ENCODE peak calls at places on chromosomes 6 and 20, in six cellular contexts. W is cardiac muscle cell, N is caudate nucleus, R is HL-60, T is stomach, O is PC-3. Q is an unnamed sample.

GRCh38 chr6:111603648-111604047 is 2.0 kb downstream of the TRAF3IP2 start:
- DNase-seq in W (no peak), N (no peak), R (no peak), T (no peak), O (no peak), Q (no peak)

GRCh38 chr20:50510706-50511401 is 671 bp downstream of the PTPN1 start:
- DNase-seq in W (peak), N (no peak), R (no peak), T (no peak), O (peak), Q (no peak)

GRCh38 chr6:30568245-30568644 is 3.0 kb upstream of the ABCF1 start:
- DNase-seq in W (no peak), N (peak), R (no peak), T (no peak), O (no peak), Q (no peak)

GRCh38 chr6:9315966-9316650 is 880.8 kb upstream of the SLC35B3 start:
- DNase-seq in W (no peak), N (no peak), R (no peak), T (no peak), O (no peak), Q (no peak)

GRCh38 chr6:166514196-166514595 is 72.3 kb downstream of the RAMACL start:
- DNase-seq in W (no peak), N (no peak), R (no peak), T (no peak), O (no peak), Q (no peak)

GRCh38 chr6:157068691-157069228 is 254.6 kb downstream of the TMEM242 start:
- DNase-seq in W (no peak), N (no peak), R (no peak), T (no peak), O (peak), Q (no peak)

GRCh38 chr6:149884215-149884614 is 13.7 kb downstream of the RAET1E start:
- DNase-seq in W (no peak), N (no peak), R (no peak), T (peak), O (no peak), Q (no peak)

GRCh38 chr6:124512431-124512830 is 449.8 kb upstream of the RNF217 start:
- DNase-seq in W (no peak), N (no peak), R (no peak), T (no peak), O (no peak), Q (no peak)

GRCh38 chr6:156866181-156866862 is 89.1 kb downstream of the ARID1B start:
- DNase-seq in W (no peak), N (no peak), R (no peak), T (no peak), O (peak), Q (no peak)

GRCh38 chr6:156379946-156380707 is 397.1 kb upstream of the ARID1B start:
- DNase-seq in W (no peak), N (no peak), R (no peak), T (no peak), O (peak), Q (no peak)

GRCh38 chr6:10542135-10542689 is 21.1 kb downstream of the GCNT2 start:
- DNase-seq in W (no peak), N (no peak), R (no peak), T (no peak), O (no peak), Q (no peak)

GRCh38 chr6:106939208-106939607 is 35.3 kb downstream of the CD24 start:
- DNase-seq in W (no peak), N (no peak), R (no peak), T (no peak), O (no peak), Q (no peak)

GRCh38 chr20:17023036-17023435 is 203.8 kb upstream of the PCSK2 start:
- DNase-seq in W (no peak), N (no peak), R (no peak), T (no peak), O (no peak), Q (no peak)

GRCh38 chr20:507933-508332 is 35.7 kb downstream of the CSNK2A1 start:
- DNase-seq in W (no peak), N (no peak), R (no peak), T (no peak), O (no peak), Q (no peak)

GRCh38 chr20:57660510-57661199 is 40.4 kb upstream of the ZBP1 start:
- DNase-seq in W (no peak), N (no peak), R (no peak), T (peak), O (no peak), Q (no peak)

GRCh38 chr20:57659131-57659788 is 39.0 kb upstream of the ZBP1 start:
- DNase-seq in W (no peak), N (no peak), R (no peak), T (peak), O (no peak), Q (no peak)

GRCh38 chr20:57658447-57659130 is 38.4 kb upstream of the ZBP1 start:
- DNase-seq in W (no peak), N (no peak), R (no peak), T (peak), O (no peak), Q (no peak)

GRCh38 chr20:57661201-57662027 is 41.2 kb upstream of the ZBP1 start:
- DNase-seq in W (no peak), N (no peak), R (no peak), T (peak), O (no peak), Q (no peak)

GRCh38 chr20:57659789-57660509 is 39.7 kb upstream of the ZBP1 start:
- DNase-seq in W (no peak), N (no peak), R (no peak), T (peak), O (no peak), Q (no peak)
- H3K27ac ChIP-seq in W (no peak), N (no peak), R (no peak), T (no peak), O (no peak), Q (no peak)

GRCh38 chr20:9491324-9491723 is 23.1 kb upstream of the LAMP5 start:
- DNase-seq in W (no peak), N (no peak), R (no peak), T (no peak), O (no peak), Q (no peak)

GRCh38 chr20:9490171-9490570 is 24.2 kb upstream of the LAMP5 start:
- DNase-seq in W (no peak), N (no peak), R (no peak), T (no peak), O (no peak), Q (no peak)

GRCh38 chr20:9488063-9488462 is 26.3 kb upstream of the LAMP5 start:
- DNase-seq in W (no peak), N (peak), R (no peak), T (no peak), O (peak), Q (no peak)

GRCh38 chr20:9493818-9494217 is 20.6 kb upstream of the LAMP5 start:
- DNase-seq in W (no peak), N (no peak), R (no peak), T (no peak), O (no peak), Q (no peak)

GRCh38 chr20:9492067-9492466 is 22.3 kb upstream of the LAMP5 start:
- DNase-seq in W (no peak), N (no peak), R (no peak), T (no peak), O (peak), Q (no peak)
- H3K27ac ChIP-seq in W (no peak), N (no peak), R (no peak), T (no peak), O (peak), Q (no peak)

DNA sequence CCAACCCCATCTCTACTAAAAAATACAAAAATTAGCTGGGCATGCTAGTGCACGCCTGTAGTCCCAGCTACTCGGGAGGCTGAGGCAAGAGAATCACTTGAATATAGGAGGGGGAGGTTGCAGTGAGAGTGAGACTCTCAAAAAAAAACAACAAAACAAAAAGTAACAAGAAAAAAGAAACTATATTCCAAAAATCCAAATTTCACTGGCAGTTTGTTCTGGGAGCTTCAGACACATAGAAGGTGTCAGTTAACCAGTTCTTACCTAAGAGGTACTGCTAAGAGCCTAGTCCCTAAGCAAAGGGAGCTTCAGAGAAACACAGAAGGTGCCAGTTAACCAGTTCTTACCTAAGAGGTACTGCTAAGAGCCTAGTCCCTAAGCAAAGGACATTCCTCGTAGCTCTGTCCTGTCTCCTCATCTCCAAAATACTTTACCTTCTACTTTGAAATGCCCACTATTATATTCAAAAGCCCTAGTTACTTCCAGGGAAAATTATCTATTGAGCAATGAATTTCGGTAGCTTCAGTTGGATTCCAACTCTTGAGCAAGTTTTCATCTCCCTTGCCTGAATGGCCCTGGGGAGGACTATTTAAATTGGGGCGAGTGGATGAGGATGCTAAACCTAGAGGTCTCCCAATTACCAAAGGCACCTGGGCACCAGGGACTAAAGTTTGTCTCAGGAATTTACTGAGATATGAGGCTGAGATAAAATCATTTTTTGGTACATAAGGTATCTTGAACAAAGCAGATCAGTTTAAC is 41.0 kb downstream of the HFE start:
- DNase-seq in W (no peak), N (no peak), R (no peak), T (no peak), O (no peak), Q (no peak)
- H3K27ac ChIP-seq in W (no peak), N (no peak), R (no peak), T (no peak), O (no peak), Q (peak)

DNA sequence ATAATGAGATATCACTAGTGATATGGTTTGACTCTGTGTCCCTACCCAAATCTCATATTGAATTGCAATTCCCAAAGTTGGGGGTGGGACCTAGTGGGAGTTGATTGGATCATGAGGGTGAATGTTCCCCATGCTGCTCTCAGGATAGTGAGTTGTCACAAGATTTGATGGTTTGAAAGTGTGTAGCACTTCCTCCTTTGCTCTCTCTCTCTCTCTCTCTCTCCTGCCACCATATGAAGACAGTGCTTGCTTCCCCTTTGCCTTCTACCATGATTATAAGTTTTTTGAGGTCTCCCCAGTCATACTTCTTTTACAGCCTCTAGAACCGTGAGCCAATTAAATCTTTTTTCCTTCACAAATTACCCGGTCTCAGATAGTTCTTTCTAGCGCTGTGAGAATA is 1002.0 kb upstream of the ADGRB3 start:
- DNase-seq in W (no peak), N (no peak), R (no peak), T (no peak), O (no peak), Q (no peak)
- H3K27ac ChIP-seq in W (no peak), N (no peak), R (no peak), T (no peak), O (no peak), Q (no peak)

DNA sequence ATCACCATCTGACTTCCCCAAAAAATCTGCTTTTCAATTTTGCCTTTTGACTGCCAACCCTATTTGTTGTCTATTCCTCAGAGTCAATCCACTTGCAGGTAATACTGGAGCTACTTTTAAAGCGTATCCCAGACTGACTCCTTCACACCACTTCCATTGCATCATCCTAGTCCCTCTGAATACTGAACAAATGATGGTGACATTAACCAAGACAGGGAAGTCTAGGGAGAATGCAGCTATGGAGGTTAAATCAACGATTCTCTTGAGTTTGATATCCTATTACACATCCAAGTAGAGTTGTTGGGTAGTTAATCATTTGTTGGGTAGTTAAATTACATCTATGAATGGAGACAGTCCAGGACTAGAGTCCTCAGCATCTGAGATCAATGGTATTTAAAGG is 2.0 kb downstream of the OGFRL1 start:
- DNase-seq in W (no peak), N (no peak), R (no peak), T (no peak), O (no peak), Q (no peak)
- H3K27ac ChIP-seq in W (no peak), N (peak), R (no peak), T (no peak), O (no peak), Q (peak)